ENCODE peak calls at places on chromosome 9, in six cellular contexts. One of them, this sample, is unnamed. For H3K4me1, the result is how much of the 10 kb centered on the place peaks cover.

GRCh38 chr9:33162721-33163311 is 4.3 kb downstream of the B4GALT1 start:
- DNase-seq in neuronal stem cell: no peak
- DNase-seq in fibroblast of lung: peak
- DNase-seq in IMR-90: peak
- DNase-seq in colonic mucosa: peak
- DNase-seq in GM23248: peak
- DNase-seq in this sample: no peak

GRCh38 chr9:114165407-114166102 is 10.2 kb downstream of the COL27A1 start:
- DNase-seq in neuronal stem cell: no peak
- DNase-seq in fibroblast of lung: no peak
- DNase-seq in IMR-90: no peak
- DNase-seq in colonic mucosa: no peak
- DNase-seq in GM23248: no peak
- DNase-seq in this sample: no peak

GRCh38 chr9:120326076-120326693 is 253.8 kb downstream of the CDK5RAP2 start:
- DNase-seq in neuronal stem cell: no peak
- DNase-seq in fibroblast of lung: no peak
- DNase-seq in IMR-90: no peak
- DNase-seq in colonic mucosa: no peak
- DNase-seq in GM23248: no peak
- DNase-seq in this sample: no peak

GRCh38 chr9:83066771-83067170 is 3.8 kb upstream of the RASEF start:
- DNase-seq in neuronal stem cell: no peak
- DNase-seq in fibroblast of lung: peak
- DNase-seq in IMR-90: peak
- DNase-seq in colonic mucosa: no peak
- DNase-seq in GM23248: peak
- DNase-seq in this sample: no peak

GRCh38 chr9:36517131-36517530 is 55.6 kb upstream of the MELK start:
- DNase-seq in neuronal stem cell: no peak
- DNase-seq in fibroblast of lung: peak
- DNase-seq in IMR-90: no peak
- DNase-seq in colonic mucosa: no peak
- DNase-seq in GM23248: no peak
- DNase-seq in this sample: no peak

GRCh38 chr9:137200311-137201204 is at the start of gene TPRN:
- DNase-seq in neuronal stem cell: peak
- DNase-seq in fibroblast of lung: peak
- DNase-seq in IMR-90: peak
- DNase-seq in colonic mucosa: peak
- DNase-seq in GM23248: peak
- DNase-seq in this sample: peak

GRCh38 chr9:5574998-5575397 is 53.9 kb upstream of the RIC1 start:
- DNase-seq in neuronal stem cell: no peak
- DNase-seq in fibroblast of lung: no peak
- DNase-seq in IMR-90: no peak
- DNase-seq in colonic mucosa: no peak
- DNase-seq in GM23248: no peak
- DNase-seq in this sample: peak

GRCh38 chr9:130665029-130665430 is 636 bp downstream of the PRDM12 start:
- DNase-seq in neuronal stem cell: peak
- DNase-seq in fibroblast of lung: no peak
- DNase-seq in IMR-90: no peak
- DNase-seq in colonic mucosa: no peak
- DNase-seq in GM23248: no peak
- DNase-seq in this sample: no peak

GRCh38 chr9:16191691-16192402 is 639.0 kb downstream of the CCDC171 start:
- DNase-seq in neuronal stem cell: peak
- DNase-seq in fibroblast of lung: peak
- DNase-seq in IMR-90: peak
- DNase-seq in colonic mucosa: peak
- DNase-seq in GM23248: peak
- DNase-seq in this sample: peak

GRCh38 chr9:36282275-36282674 is 24.0 kb upstream of the GNE start:
- DNase-seq in neuronal stem cell: no peak
- DNase-seq in fibroblast of lung: no peak
- DNase-seq in IMR-90: no peak
- DNase-seq in colonic mucosa: no peak
- DNase-seq in GM23248: no peak
- DNase-seq in this sample: no peak

GRCh38 chr9:113155911-113156559 is 5.2 kb downstream of the SLC31A2 start:
- DNase-seq in neuronal stem cell: no peak
- DNase-seq in fibroblast of lung: no peak
- DNase-seq in IMR-90: no peak
- DNase-seq in colonic mucosa: no peak
- DNase-seq in GM23248: no peak
- DNase-seq in this sample: no peak

GRCh38 chr9:94624621-94625020 is 14.7 kb downstream of the FBP1 start:
- DNase-seq in neuronal stem cell: no peak
- DNase-seq in fibroblast of lung: no peak
- DNase-seq in IMR-90: no peak
- DNase-seq in colonic mucosa: no peak
- DNase-seq in GM23248: no peak
- DNase-seq in this sample: no peak

GRCh38 chr9:76415731-76416130 is 21.5 kb upstream of the RFK start:
- DNase-seq in neuronal stem cell: no peak
- DNase-seq in fibroblast of lung: peak
- DNase-seq in IMR-90: no peak
- DNase-seq in colonic mucosa: no peak
- DNase-seq in GM23248: no peak
- DNase-seq in this sample: no peak

GRCh38 chr9:76365028-76365427 is 29.2 kb downstream of the RFK start:
- DNase-seq in neuronal stem cell: peak
- DNase-seq in fibroblast of lung: peak
- DNase-seq in IMR-90: peak
- DNase-seq in colonic mucosa: no peak
- DNase-seq in GM23248: peak
- DNase-seq in this sample: no peak

GRCh38 chr9:97773723-97774122 is 76.6 kb upstream of the XPA start:
- DNase-seq in neuronal stem cell: no peak
- DNase-seq in fibroblast of lung: peak
- DNase-seq in IMR-90: peak
- DNase-seq in colonic mucosa: peak
- DNase-seq in GM23248: peak
- DNase-seq in this sample: no peak

GRCh38 chr9:127955294-127956015 is 17.8 kb upstream of the DPM2 start:
- DNase-seq in neuronal stem cell: no peak
- DNase-seq in fibroblast of lung: peak
- DNase-seq in IMR-90: peak
- DNase-seq in colonic mucosa: peak
- DNase-seq in GM23248: peak
- DNase-seq in this sample: peak

GRCh38 chr9:115250646-115251045 is 132.7 kb upstream of the TNC start:
- DNase-seq in neuronal stem cell: no peak
- DNase-seq in fibroblast of lung: peak
- DNase-seq in IMR-90: peak
- DNase-seq in colonic mucosa: no peak
- DNase-seq in GM23248: peak
- DNase-seq in this sample: peak

GRCh38 chr9:36100532-36100931 is 36.0 kb upstream of the GLIPR2 start:
- DNase-seq in neuronal stem cell: peak
- DNase-seq in fibroblast of lung: peak
- DNase-seq in IMR-90: peak
- DNase-seq in colonic mucosa: no peak
- DNase-seq in GM23248: peak
- DNase-seq in this sample: no peak

GRCh38 chr9:127449332-127449966 is 1.8 kb downstream of the RPL12 start:
- DNase-seq in neuronal stem cell: no peak
- DNase-seq in fibroblast of lung: no peak
- DNase-seq in IMR-90: no peak
- DNase-seq in colonic mucosa: no peak
- DNase-seq in GM23248: peak
- DNase-seq in this sample: no peak

GRCh38 chr9:113899205-113899604 is 23.1 kb downstream of the ZNF618 start:
- DNase-seq in neuronal stem cell: no peak
- DNase-seq in fibroblast of lung: no peak
- DNase-seq in IMR-90: no peak
- DNase-seq in colonic mucosa: no peak
- DNase-seq in GM23248: no peak
- DNase-seq in this sample: no peak

GRCh38 chr9:92740969-92741368 is 23.7 kb downstream of the BICD2 start:
- DNase-seq in neuronal stem cell: no peak
- DNase-seq in fibroblast of lung: no peak
- DNase-seq in IMR-90: no peak
- DNase-seq in colonic mucosa: no peak
- DNase-seq in GM23248: no peak
- DNase-seq in this sample: no peak
- H3K27ac ChIP-seq in neuronal stem cell: peak
- H3K27ac ChIP-seq in fibroblast of lung: no peak
- H3K27ac ChIP-seq in IMR-90: peak
- H3K27ac ChIP-seq in colonic mucosa: no peak
- H3K27ac ChIP-seq in GM23248: no peak
- H3K27ac ChIP-seq in this sample: no peak

GRCh38 chr9:125513634-125514413 is 193.2 kb downstream of the MAPKAP1 start:
- DNase-seq in neuronal stem cell: no peak
- DNase-seq in fibroblast of lung: peak
- DNase-seq in IMR-90: peak
- DNase-seq in colonic mucosa: peak
- DNase-seq in GM23248: peak
- DNase-seq in this sample: peak
- H3K9ac ChIP-seq in neuronal stem cell: no peak
- H3K9ac ChIP-seq in fibroblast of lung: no peak
- H3K9ac ChIP-seq in IMR-90: peak
- H3K9ac ChIP-seq in colonic mucosa: peak
- H3K9ac ChIP-seq in GM23248: no peak
- H3K9ac ChIP-seq in this sample: no peak

GRCh38 chr9:110073356-110073666 is 134.6 kb downstream of the C9orf152 start:
- DNase-seq in neuronal stem cell: no peak
- DNase-seq in fibroblast of lung: no peak
- DNase-seq in IMR-90: no peak
- DNase-seq in colonic mucosa: no peak
- DNase-seq in GM23248: no peak
- DNase-seq in this sample: no peak

GRCh38 chr9:110066929-110067716 is 140.8 kb downstream of the C9orf152 start:
- DNase-seq in neuronal stem cell: no peak
- DNase-seq in fibroblast of lung: peak
- DNase-seq in IMR-90: no peak
- DNase-seq in colonic mucosa: no peak
- DNase-seq in GM23248: peak
- DNase-seq in this sample: no peak

GRCh38 chr9:110072597-110073355 is 135.2 kb downstream of the C9orf152 start:
- DNase-seq in neuronal stem cell: no peak
- DNase-seq in fibroblast of lung: peak
- DNase-seq in IMR-90: no peak
- DNase-seq in colonic mucosa: no peak
- DNase-seq in GM23248: peak
- DNase-seq in this sample: no peak

GRCh38 chr9:110068212-110068611 is 139.7 kb downstream of the C9orf152 start:
- DNase-seq in neuronal stem cell: no peak
- DNase-seq in fibroblast of lung: no peak
- DNase-seq in IMR-90: no peak
- DNase-seq in colonic mucosa: no peak
- DNase-seq in GM23248: no peak
- DNase-seq in this sample: no peak

GRCh38 chr9:110069326-110070248 is 138.4 kb downstream of the C9orf152 start:
- DNase-seq in neuronal stem cell: no peak
- DNase-seq in fibroblast of lung: peak
- DNase-seq in IMR-90: peak
- DNase-seq in colonic mucosa: no peak
- DNase-seq in GM23248: peak
- DNase-seq in this sample: no peak
- H3K4me1 ChIP-seq in neuronal stem cell: under half
- H3K4me1 ChIP-seq in fibroblast of lung: under half
- H3K4me1 ChIP-seq in IMR-90: under half
- H3K4me1 ChIP-seq in colonic mucosa: under half
- H3K4me1 ChIP-seq in GM23248: half or more
- H3K4me1 ChIP-seq in this sample: under half

GRCh38 chr9:81618923-81619322 is 70.4 kb downstream of the TLE1 start:
- DNase-seq in neuronal stem cell: no peak
- DNase-seq in fibroblast of lung: no peak
- DNase-seq in IMR-90: no peak
- DNase-seq in colonic mucosa: no peak
- DNase-seq in GM23248: no peak
- DNase-seq in this sample: no peak
- H3K27ac ChIP-seq in neuronal stem cell: no peak
- H3K27ac ChIP-seq in fibroblast of lung: no peak
- H3K27ac ChIP-seq in IMR-90: peak
- H3K27ac ChIP-seq in colonic mucosa: no peak
- H3K27ac ChIP-seq in GM23248: no peak
- H3K27ac ChIP-seq in this sample: no peak

This sample was measured in endodermal cell.